ENCODE peak calls at places on chromosomes 6 and 20, in eight cellular contexts. F, B, O, D, Z, H, P and R are unnamed samples.

GRCh38 chr6:156582509-156582992 is 194.6 kb upstream of the ARID1B start:
- DNase-seq in F (no peak), B (no peak), O (no peak), D (no peak), Z (peak; percentile 98), H (no peak), P (no peak), R (no peak)

GRCh38 chr6:36650848-36651247 is 27.7 kb upstream of the CDKN1A start:
- DNase-seq in F (no peak), B (no peak), O (no peak), D (no peak), Z (no peak), H (no peak), P (no peak), R (no peak)

GRCh38 chr20:53943522-53944291 is 126.7 kb downstream of the BCAS1 start:
- DNase-seq in F (no peak), B (peak; percentile 39), O (peak; percentile 43), D (no peak), Z (no peak), H (no peak), P (peak; percentile 22), R (no peak)

GRCh38 chr6:124955108-124955851 is 7.0 kb upstream of the RNF217 start:
- DNase-seq in F (no peak), B (no peak), O (no peak), D (no peak), Z (no peak), H (no peak), P (no peak), R (no peak)

GRCh38 chr6:37061157-37061804 is 55.8 kb downstream of the FGD2 start:
- DNase-seq in F (no peak), B (no peak), O (no peak), D (no peak), Z (no peak), H (no peak), P (no peak), R (no peak)

GRCh38 chr6:147116043-147116442 is 88.2 kb upstream of the STXBP5 start:
- DNase-seq in F (no peak), B (no peak), O (no peak), D (no peak), Z (no peak), H (no peak), P (no peak), R (no peak)

GRCh38 chr6:100491947-100492670 is 27.4 kb upstream of the SIM1 start:
- DNase-seq in F (no peak), B (no peak), O (no peak), D (no peak), Z (no peak), H (no peak), P (no peak), R (no peak)

GRCh38 chr6:169386431-169387057 is 132.9 kb upstream of the THBS2 start:
- DNase-seq in F (no peak), B (peak; percentile 7), O (no peak), D (no peak), Z (no peak), H (no peak), P (no peak), R (peak; percentile 11)

GRCh38 chr6:15132854-15133670 is 112.8 kb upstream of the JARID2 start:
- DNase-seq in F (peak; percentile 95), B (peak; percentile 90), O (no peak), D (peak; percentile 91), Z (no peak), H (no peak), P (no peak), R (peak; percentile 5)

GRCh38 chr6:127288705-127289104 is 22.0 kb downstream of the RNF146 start:
- DNase-seq in F (no peak), B (peak; percentile 51), O (no peak), D (peak; percentile 34), Z (no peak), H (no peak), P (no peak), R (no peak)

GRCh38 chr20:9800406-9800805 is 38.5 kb downstream of the PAK5 start:
- DNase-seq in F (no peak), B (no peak), O (no peak), D (no peak), Z (no peak), H (no peak), P (no peak), R (no peak)

GRCh38 chr6:69953491-69953890 is 87.1 kb downstream of the COL19A1 start:
- DNase-seq in F (no peak), B (no peak), O (no peak), D (no peak), Z (peak; percentile 70), H (no peak), P (no peak), R (no peak)

GRCh38 chr20:63703471-63703975 is 4.3 kb downstream of the ARFRP1 start:
- DNase-seq in F (no peak), B (no peak), O (no peak), D (no peak), Z (no peak), H (no peak), P (no peak), R (no peak)